ENCODE peak calls at places on chromosomes 11 and 22, in seven cellular contexts. One of them, this sample, is unnamed.

GRCh38 chr11:56163804-56164203 is 3.7 kb upstream of the OR8K5 start:
- DNase-seq in stomach: no peak
- DNase-seq in GM12891: no peak
- DNase-seq in GM12878: no peak
- DNase-seq in HCT116: no peak
- DNase-seq in upper lobe of left lung: no peak
- DNase-seq in sigmoid colon: no peak
- DNase-seq in this sample: no peak

GRCh38 chr11:42299780-42300179 is 840.3 kb upstream of the LRRC4C start:
- DNase-seq in sigmoid colon: no peak
- DNase-seq in upper lobe of left lung: no peak
- DNase-seq in HCT116: no peak
- DNase-seq in GM12878: no peak
- DNase-seq in GM12891: no peak
- DNase-seq in stomach: no peak
- DNase-seq in this sample: no peak

GRCh38 chr11:93519179-93519578 is 24.0 kb downstream of the SMCO4 start:
- DNase-seq in upper lobe of left lung: no peak
- DNase-seq in HCT116: no peak
- DNase-seq in stomach: no peak
- DNase-seq in sigmoid colon: no peak
- DNase-seq in GM12891: no peak
- DNase-seq in GM12878: no peak
- DNase-seq in this sample: no peak

GRCh38 chr11:37442576-37442975 is 844.5 kb upstream of the RAG2 start:
- DNase-seq in stomach: no peak
- DNase-seq in upper lobe of left lung: no peak
- DNase-seq in GM12878: no peak
- DNase-seq in HCT116: no peak
- DNase-seq in GM12891: no peak
- DNase-seq in sigmoid colon: no peak
- DNase-seq in this sample: no peak

GRCh38 chr11:47233989-47234668 is 14.5 kb downstream of the ACP2 start:
- DNase-seq in GM12891: no peak
- DNase-seq in HCT116: no peak
- DNase-seq in GM12878: no peak
- DNase-seq in stomach: no peak
- DNase-seq in upper lobe of left lung: no peak
- DNase-seq in sigmoid colon: no peak
- DNase-seq in this sample: no peak

GRCh38 chr11:123561046-123561781 is 93.2 kb downstream of the SCN3B start:
- DNase-seq in GM12878: no peak
- DNase-seq in HCT116: no peak
- DNase-seq in GM12891: no peak
- DNase-seq in sigmoid colon: no peak
- DNase-seq in upper lobe of left lung: no peak
- DNase-seq in stomach: peak
- DNase-seq in this sample: peak

GRCh38 chr11:106133529-106133928 is 56.1 kb downstream of the AASDHPPT start:
- DNase-seq in HCT116: no peak
- DNase-seq in sigmoid colon: no peak
- DNase-seq in GM12878: no peak
- DNase-seq in upper lobe of left lung: no peak
- DNase-seq in GM12891: no peak
- DNase-seq in stomach: no peak
- DNase-seq in this sample: no peak

GRCh38 chr22:45090364-45090960 is 73.3 kb upstream of the NUP50 start:
- DNase-seq in upper lobe of left lung: no peak
- DNase-seq in GM12891: no peak
- DNase-seq in HCT116: no peak
- DNase-seq in stomach: peak
- DNase-seq in sigmoid colon: no peak
- DNase-seq in GM12878: no peak
- DNase-seq in this sample: peak

GRCh38 chr11:134438533-134438932 is 26.5 kb upstream of the B3GAT1 start:
- DNase-seq in GM12878: no peak
- DNase-seq in upper lobe of left lung: no peak
- DNase-seq in GM12891: no peak
- DNase-seq in HCT116: no peak
- DNase-seq in stomach: no peak
- DNase-seq in sigmoid colon: peak
- DNase-seq in this sample: no peak

GRCh38 chr11:10566257-10566956 is 2.1 kb downstream of the LYVE1 start:
- DNase-seq in stomach: no peak
- DNase-seq in GM12878: no peak
- DNase-seq in sigmoid colon: no peak
- DNase-seq in GM12891: no peak
- DNase-seq in HCT116: no peak
- DNase-seq in upper lobe of left lung: no peak
- DNase-seq in this sample: no peak

GRCh38 chr11:106482920-106483761 is 405.7 kb downstream of the AASDHPPT start:
- DNase-seq in GM12891: no peak
- DNase-seq in GM12878: no peak
- DNase-seq in sigmoid colon: no peak
- DNase-seq in stomach: no peak
- DNase-seq in HCT116: no peak
- DNase-seq in upper lobe of left lung: no peak
- DNase-seq in this sample: no peak

GRCh38 chr22:38709306-38709705 is 3.6 kb downstream of the GTPBP1 start:
- DNase-seq in HCT116: no peak
- DNase-seq in GM12891: no peak
- DNase-seq in GM12878: no peak
- DNase-seq in sigmoid colon: no peak
- DNase-seq in upper lobe of left lung: no peak
- DNase-seq in stomach: no peak
- DNase-seq in this sample: no peak

GRCh38 chr11:65741185-65741584 is 20.6 kb upstream of the RNASEH2C start:
- DNase-seq in GM12878: no peak
- DNase-seq in GM12891: no peak
- DNase-seq in upper lobe of left lung: no peak
- DNase-seq in HCT116: no peak
- DNase-seq in sigmoid colon: no peak
- DNase-seq in stomach: no peak
- DNase-seq in this sample: no peak

GRCh38 chr22:48096846-48097665 is 1334.6 kb downstream of the TBC1D22A start:
- DNase-seq in HCT116: no peak
- DNase-seq in GM12891: no peak
- DNase-seq in sigmoid colon: peak
- DNase-seq in upper lobe of left lung: peak
- DNase-seq in stomach: no peak
- DNase-seq in GM12878: no peak
- DNase-seq in this sample: no peak

GRCh38 chr11:117808768-117809167 is 11.8 kb upstream of the DSCAML1 start:
- DNase-seq in HCT116: no peak
- DNase-seq in stomach: no peak
- DNase-seq in GM12891: no peak
- DNase-seq in GM12878: no peak
- DNase-seq in upper lobe of left lung: no peak
- DNase-seq in sigmoid colon: no peak
- DNase-seq in this sample: no peak

GRCh38 chr11:22049276-22049675 is 143.6 kb upstream of the ANO5 start:
- DNase-seq in GM12891: no peak
- DNase-seq in HCT116: no peak
- DNase-seq in stomach: no peak
- DNase-seq in sigmoid colon: no peak
- DNase-seq in upper lobe of left lung: no peak
- DNase-seq in GM12878: no peak
- DNase-seq in this sample: no peak

GRCh38 chr11:7604331-7604973 is 68.8 kb downstream of the CYB5R2 start:
- DNase-seq in upper lobe of left lung: no peak
- DNase-seq in stomach: no peak
- DNase-seq in HCT116: no peak
- DNase-seq in sigmoid colon: no peak
- DNase-seq in GM12878: no peak
- DNase-seq in GM12891: no peak
- DNase-seq in this sample: no peak

GRCh38 chr22:29722151-29722550 is 2.3 kb downstream of the CABP7 start:
- DNase-seq in upper lobe of left lung: no peak
- DNase-seq in sigmoid colon: no peak
- DNase-seq in stomach: no peak
- DNase-seq in GM12891: no peak
- DNase-seq in GM12878: no peak
- DNase-seq in HCT116: no peak
- DNase-seq in this sample: no peak
- TF ChIP-seq POLR2AphosphoS5 in upper lobe of left lung: no peak
- TF ChIP-seq POLR2AphosphoS5 in sigmoid colon: no peak
- TF ChIP-seq POLR2AphosphoS5 in stomach: no peak
- TF ChIP-seq POLR2AphosphoS5 in GM12891: no peak
- TF ChIP-seq POLR2AphosphoS5 in GM12878: no peak
- TF ChIP-seq POLR2AphosphoS5 in HCT116: no peak
- TF ChIP-seq POLR2AphosphoS5 in this sample: no peak

DNA sequence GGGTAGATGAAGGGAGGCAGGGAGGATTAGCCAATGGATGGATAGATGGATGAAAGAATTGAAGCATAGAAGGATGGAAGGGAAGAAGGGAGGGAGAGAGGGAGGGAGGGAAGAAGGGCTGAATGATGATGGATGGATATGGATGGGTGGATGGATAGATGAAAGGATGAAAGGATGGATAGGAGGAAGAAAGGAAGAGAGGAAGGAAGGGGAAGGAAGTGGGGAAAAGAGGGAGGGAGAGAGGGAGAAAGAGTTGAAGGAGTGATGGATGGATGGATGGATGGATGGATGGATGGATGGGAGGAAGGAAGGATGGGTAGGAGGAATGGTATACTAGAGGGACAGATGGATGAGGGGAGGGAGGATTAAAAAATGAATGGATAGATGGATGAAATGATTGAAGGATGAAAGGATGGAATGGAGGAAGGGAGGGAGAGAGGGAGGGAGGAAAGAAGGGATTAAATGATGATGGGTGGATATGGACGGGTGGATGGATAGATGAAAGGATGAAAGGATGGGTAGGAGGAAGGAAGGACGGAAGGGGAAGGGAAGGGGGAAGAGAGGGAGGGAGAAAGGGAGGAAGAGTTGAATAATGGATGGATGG is 145.9 kb downstream of the MN1 start:
- DNase-seq in HCT116: no peak
- DNase-seq in sigmoid colon: no peak
- DNase-seq in GM12878: no peak
- DNase-seq in upper lobe of left lung: no peak
- DNase-seq in stomach: no peak
- DNase-seq in GM12891: no peak
- DNase-seq in this sample: no peak
- TF ChIP-seq POLR2A in HCT116: no peak
- TF ChIP-seq POLR2A in sigmoid colon: no peak
- TF ChIP-seq POLR2A in GM12878: no peak
- TF ChIP-seq POLR2A in upper lobe of left lung: no peak
- TF ChIP-seq POLR2A in stomach: no peak
- TF ChIP-seq POLR2A in GM12891: no peak
- TF ChIP-seq POLR2A in this sample: no peak

DNA sequence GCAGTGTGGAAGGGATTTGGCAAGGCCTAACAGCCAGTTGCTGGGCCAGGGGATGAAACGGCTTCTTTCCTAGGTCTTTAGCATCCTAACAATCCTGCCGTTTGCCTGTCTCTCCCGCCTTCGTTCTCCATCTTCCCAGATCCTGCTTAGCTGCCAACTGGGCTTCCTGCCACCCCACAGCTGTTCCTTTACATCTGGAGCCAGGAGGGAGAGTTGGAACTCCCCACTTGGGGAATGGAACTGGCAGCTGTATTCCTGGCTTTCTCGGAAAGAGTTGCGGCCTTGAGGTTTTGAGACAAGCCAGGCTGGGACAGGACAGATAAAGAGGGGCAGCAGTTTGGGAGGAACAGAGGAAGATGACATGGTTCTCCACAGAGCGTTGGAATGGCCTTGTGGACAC is 59.6 kb downstream of the ST3GAL4 start:
- DNase-seq in GM12891: no peak
- DNase-seq in upper lobe of left lung: no peak
- DNase-seq in sigmoid colon: peak
- DNase-seq in HCT116: no peak
- DNase-seq in GM12878: no peak
- DNase-seq in stomach: peak
- DNase-seq in this sample: peak
- TF ChIP-seq POLR2AphosphoS5 in GM12891: no peak
- TF ChIP-seq POLR2AphosphoS5 in upper lobe of left lung: peak
- TF ChIP-seq POLR2AphosphoS5 in sigmoid colon: peak
- TF ChIP-seq POLR2AphosphoS5 in HCT116: no peak
- TF ChIP-seq POLR2AphosphoS5 in GM12878: no peak
- TF ChIP-seq POLR2AphosphoS5 in stomach: peak
- TF ChIP-seq POLR2AphosphoS5 in this sample: peak

GRCh38 chr22:21946262-21946925 is 6.3 kb downstream of the PPM1F start:
- DNase-seq in GM12891: no peak
- DNase-seq in HCT116: no peak
- DNase-seq in sigmoid colon: no peak
- DNase-seq in upper lobe of left lung: no peak
- DNase-seq in stomach: no peak
- DNase-seq in GM12878: no peak
- DNase-seq in this sample: no peak

GRCh38 chr22:21948824-21949568 is 3.7 kb downstream of the PPM1F start:
- DNase-seq in sigmoid colon: no peak
- DNase-seq in HCT116: no peak
- DNase-seq in upper lobe of left lung: no peak
- DNase-seq in GM12891: no peak
- DNase-seq in GM12878: no peak
- DNase-seq in stomach: no peak
- DNase-seq in this sample: no peak

GRCh38 chr22:21945453-21946261 is 7.0 kb downstream of the PPM1F start:
- DNase-seq in stomach: no peak
- DNase-seq in GM12891: no peak
- DNase-seq in GM12878: no peak
- DNase-seq in HCT116: no peak
- DNase-seq in upper lobe of left lung: no peak
- DNase-seq in sigmoid colon: no peak
- DNase-seq in this sample: no peak

GRCh38 chr22:21948390-21948789 is 4.3 kb downstream of the PPM1F start:
- DNase-seq in GM12878: no peak
- DNase-seq in GM12891: no peak
- DNase-seq in sigmoid colon: no peak
- DNase-seq in upper lobe of left lung: no peak
- DNase-seq in stomach: no peak
- DNase-seq in HCT116: no peak
- DNase-seq in this sample: no peak

DNA sequence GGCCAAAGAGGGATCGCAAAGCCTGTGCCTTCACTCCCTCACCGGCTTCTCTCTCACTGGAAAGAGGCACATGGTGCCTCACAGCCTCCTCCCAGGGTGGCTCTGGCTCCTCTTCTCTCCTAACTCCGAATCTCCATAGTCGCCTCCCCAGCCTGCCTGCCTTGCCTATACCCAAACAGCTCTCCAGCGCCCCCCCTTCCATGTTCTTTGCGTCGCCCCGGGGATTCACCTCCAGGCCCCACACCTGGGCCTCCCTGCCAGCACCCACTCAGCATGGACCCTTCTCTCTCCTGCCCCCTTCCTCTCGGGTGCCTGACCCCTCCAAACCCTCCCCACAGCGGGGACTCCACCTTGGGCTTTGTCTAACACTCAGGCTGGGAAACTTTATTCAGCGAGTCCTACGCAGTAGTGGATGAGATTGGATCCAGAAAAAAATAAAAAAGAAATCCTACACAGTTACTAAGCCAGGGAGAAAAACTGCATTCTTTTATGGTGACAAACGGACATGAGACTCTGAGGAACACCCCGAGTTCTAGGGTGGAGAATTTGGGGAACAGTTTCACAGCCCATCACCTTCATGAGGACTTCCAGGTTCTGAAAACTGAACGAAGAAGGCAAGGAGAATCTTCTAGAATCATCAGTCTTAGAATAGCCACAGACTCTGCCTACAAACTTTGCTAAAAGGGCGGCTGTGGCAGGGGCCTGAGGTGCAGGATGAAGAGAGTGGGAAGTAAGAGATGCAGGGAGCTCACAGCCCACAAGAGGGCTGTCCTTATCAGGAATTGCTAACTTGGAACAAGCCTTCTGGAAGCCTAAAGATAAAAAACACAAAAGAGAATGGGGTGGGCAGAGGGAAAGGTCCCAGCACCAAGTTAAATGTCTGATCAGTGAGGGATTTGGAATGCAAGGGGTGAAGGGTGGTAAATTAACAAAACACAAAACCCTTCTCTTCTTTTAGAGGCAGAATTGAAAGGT is 5.3 kb downstream of the PPM1F start:
- DNase-seq in GM12878: no peak
- DNase-seq in sigmoid colon: no peak
- DNase-seq in HCT116: no peak
- DNase-seq in stomach: no peak
- DNase-seq in upper lobe of left lung: no peak
- DNase-seq in GM12891: no peak
- DNase-seq in this sample: no peak
- TF ChIP-seq POLR2A in GM12878: no peak
- TF ChIP-seq POLR2A in sigmoid colon: no peak
- TF ChIP-seq POLR2A in HCT116: no peak
- TF ChIP-seq POLR2A in stomach: no peak
- TF ChIP-seq POLR2A in upper lobe of left lung: no peak
- TF ChIP-seq POLR2A in GM12891: no peak
- TF ChIP-seq POLR2A in this sample: no peak